ENCODE peak calls at places on chromosomes 6 and 20, in five cellular contexts. Q is psoas muscle, P is stomach, L is thoracic aorta, Y is ascending aorta. N is an unnamed sample. For H3K4me1, the result is how much of the 10 kb centered on the place peaks cover.

GRCh38 chr6:5453531-5453930 is 192.2 kb downstream of the FARS2 start:
- DNase-seq in Q (no peak), P (peak), L (no peak), Y (no peak), N (no peak)

GRCh38 chr6:26044140-26045045 is 42.8 kb upstream of the HFE start:
- DNase-seq in Q (no peak), P (no peak), L (no peak), Y (no peak), N (no peak)

GRCh38 chr20:24376523-24377085 is 92.8 kb upstream of the SYNDIG1 start:
- DNase-seq in Q (no peak), P (no peak), L (no peak), Y (peak), N (no peak)

GRCh38 chr20:31594002-31594557 is 11.0 kb upstream of the ID1 start:
- DNase-seq in Q (no peak), P (no peak), L (no peak), Y (no peak), N (no peak)

GRCh38 chr20:11919046-11919445 is 1.4 kb downstream of the BTBD3 start:
- DNase-seq in Q (no peak), P (peak), L (no peak), Y (no peak), N (no peak)

GRCh38 chr6:5294392-5295211 is 33.3 kb downstream of the FARS2 start:
- DNase-seq in Q (no peak), P (no peak), L (no peak), Y (no peak), N (no peak)

GRCh38 chr6:167915139-167915538 is 82.3 kb upstream of the KIF25 start:
- DNase-seq in Q (no peak), P (no peak), L (no peak), Y (no peak), N (no peak)

GRCh38 chr20:17612287-17612974 is 42.6 kb downstream of the DSTN start:
- DNase-seq in Q (no peak), P (no peak), L (no peak), Y (peak), N (peak)

GRCh38 chr6:20034408-20034769 is 177.9 kb downstream of the MBOAT1 start:
- DNase-seq in Q (no peak), P (no peak), L (no peak), Y (no peak), N (no peak)

GRCh38 chr20:22601361-22602141 is 17.2 kb upstream of the FOXA2 start:
- DNase-seq in Q (no peak), P (peak), L (no peak), Y (no peak), N (no peak)

GRCh38 chr6:166526937-166527336 is 59.5 kb downstream of the RAMACL start:
- DNase-seq in Q (no peak), P (no peak), L (no peak), Y (no peak), N (no peak)

GRCh38 chr6:40163924-40164323 is 229.7 kb upstream of the MOCS1 start:
- DNase-seq in Q (no peak), P (no peak), L (no peak), Y (no peak), N (no peak)

GRCh38 chr6:5671162-5671561 is 335.6 kb downstream of the NRN1 start:
- DNase-seq in Q (no peak), P (no peak), L (no peak), Y (no peak), N (no peak)

GRCh38 chr6:78530208-78530607 is 337.1 kb upstream of the IRAK1BP1 start:
- DNase-seq in Q (no peak), P (no peak), L (no peak), Y (no peak), N (no peak)

GRCh38 chr6:13615802-13616140 is 636 bp downstream of the NOL7 start:
- DNase-seq in Q (peak), P (peak), L (no peak), Y (peak), N (peak)

GRCh38 chr6:138250513-138251247 is 32.4 kb upstream of the PBOV1 start:
- DNase-seq in Q (peak), P (peak), L (peak), Y (peak), N (no peak)

GRCh38 chr20:25695532-25696383 is 895 bp downstream of the ZNF337 start:
- DNase-seq in Q (no peak), P (no peak), L (no peak), Y (no peak), N (no peak)

GRCh38 chr20:31869942-31870702 is at the start of the genes DUSP15 and TTLL9:
- DNase-seq in Q (no peak), P (peak), L (no peak), Y (peak), N (peak)

GRCh38 chr6:62764841-62765240 is 446.4 kb upstream of the FKBP1C start:
- DNase-seq in Q (no peak), P (no peak), L (no peak), Y (no peak), N (no peak)

GRCh38 chr6:31799781-31800180 is 4.2 kb upstream of the VARS1 start:
- DNase-seq in Q (no peak), P (no peak), L (no peak), Y (peak), N (no peak)

GRCh38 chr6:20569000-20569610 is 34.8 kb downstream of the CDKAL1 start:
- DNase-seq in Q (no peak), P (no peak), L (no peak), Y (no peak), N (no peak)

GRCh38 chr6:134058622-134059366 is 6.4 kb upstream of the SLC2A12 start:
- DNase-seq in Q (no peak), P (no peak), L (no peak), Y (no peak), N (no peak)

GRCh38 chr20:835220-836045 is 1.9 kb downstream of the FAM110A start:
- DNase-seq in Q (peak), P (peak), L (no peak), Y (no peak), N (no peak)

GRCh38 chr20:24235224-24235735 is 234.1 kb upstream of the SYNDIG1 start:
- DNase-seq in Q (no peak), P (no peak), L (no peak), Y (no peak), N (no peak)

GRCh38 chr20:24690408-24690807 is 221.0 kb downstream of the SYNDIG1 start:
- DNase-seq in Q (no peak), P (no peak), L (no peak), Y (no peak), N (no peak)

GRCh38 chr6:48117246-48117645 is 6.2 kb upstream of the PTCHD4 start:
- DNase-seq in Q (no peak), P (no peak), L (no peak), Y (no peak), N (no peak)

GRCh38 chr6:8157839-8158238 is 55.5 kb upstream of the EEF1E1 start:
- DNase-seq in Q (no peak), P (no peak), L (no peak), Y (no peak), N (no peak)

GRCh38 chr6:40545954-40546353 is 41.2 kb downstream of the LRFN2 start:
- DNase-seq in Q (no peak), P (no peak), L (no peak), Y (no peak), N (no peak)

GRCh38 chr6:139290787-139291294 is 957 bp downstream of the TXLNB start:
- DNase-seq in Q (no peak), P (no peak), L (no peak), Y (no peak), N (peak)

GRCh38 chr6:122736166-122736565 is 43.4 kb upstream of the FABP7 start:
- DNase-seq in Q (no peak), P (no peak), L (no peak), Y (no peak), N (no peak)

GRCh38 chr6:130063806-130064205 is 45.4 kb downstream of the L3MBTL3 start:
- DNase-seq in Q (no peak), P (no peak), L (no peak), Y (no peak), N (no peak)

GRCh38 chr6:13624871-13625288 is 9.7 kb downstream of the NOL7 start:
- DNase-seq in Q (no peak), P (no peak), L (no peak), Y (no peak), N (no peak)

GRCh38 chr20:24612799-24613775 is 143.7 kb downstream of the SYNDIG1 start:
- DNase-seq in Q (no peak), P (no peak), L (no peak), Y (no peak), N (no peak)

GRCh38 chr6:19013011-19013410 is 625.9 kb downstream of the RNF144B start:
- DNase-seq in Q (no peak), P (no peak), L (no peak), Y (no peak), N (no peak)

GRCh38 chr20:32285621-32286334 is 8.3 kb downstream of the KIF3B start:
- DNase-seq in Q (no peak), P (no peak), L (no peak), Y (no peak), N (no peak)

GRCh38 chr6:169425628-169426370 is 172.2 kb upstream of the THBS2 start:
- DNase-seq in Q (no peak), P (no peak), L (no peak), Y (no peak), N (no peak)

GRCh38 chr6:31004285-31004684 is 6.0 kb upstream of the MUC22 start:
- DNase-seq in Q (no peak), P (no peak), L (no peak), Y (no peak), N (no peak)

GRCh38 chr6:139514819-139515218 is 140.4 kb upstream of the CITED2 start:
- DNase-seq in Q (no peak), P (no peak), L (no peak), Y (no peak), N (no peak)

GRCh38 chr20:46674253-46675083 is 14.8 kb downstream of the TP53RK start:
- DNase-seq in Q (no peak), P (no peak), L (no peak), Y (no peak), N (no peak)

GRCh38 chr20:33666293-33667244 is at the start of gene ACTL10:
- DNase-seq in Q (peak), P (peak), L (peak), Y (peak), N (peak)
- TF ChIP-seq CTCF in Q (peak), P (peak), L (peak), Y (no peak), N (peak)

DNA sequence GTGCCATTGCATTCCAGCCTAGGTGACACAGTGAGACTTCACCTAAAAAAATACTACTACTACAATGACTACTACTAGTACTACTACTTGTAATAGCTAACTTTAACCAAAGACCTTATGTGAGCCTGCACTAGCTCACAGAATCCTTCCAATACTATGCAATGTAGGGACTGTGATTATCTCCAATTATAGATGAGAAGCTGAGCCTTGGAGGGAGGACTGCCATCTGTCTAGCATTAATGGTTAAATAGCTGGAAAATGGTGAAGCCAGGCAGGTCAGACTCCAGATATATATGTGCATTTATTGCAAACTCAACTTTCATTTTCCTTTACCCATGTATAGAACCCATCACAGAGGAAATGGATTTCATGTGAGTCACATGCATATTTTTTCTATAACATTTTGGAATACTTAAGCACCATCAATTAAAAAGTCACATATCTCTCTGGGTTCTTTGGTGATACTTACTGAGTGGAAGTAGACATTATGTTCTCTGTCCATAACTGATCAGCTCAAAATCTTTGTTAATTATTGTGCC is 229.9 kb downstream of the BCAS1 start:
- DNase-seq in Q (no peak), P (no peak), L (no peak), Y (no peak), N (no peak)
- H3K4me1 ChIP-seq in Q (under half), P (under half), L (under half), Y (under half), N (under half)

DNA sequence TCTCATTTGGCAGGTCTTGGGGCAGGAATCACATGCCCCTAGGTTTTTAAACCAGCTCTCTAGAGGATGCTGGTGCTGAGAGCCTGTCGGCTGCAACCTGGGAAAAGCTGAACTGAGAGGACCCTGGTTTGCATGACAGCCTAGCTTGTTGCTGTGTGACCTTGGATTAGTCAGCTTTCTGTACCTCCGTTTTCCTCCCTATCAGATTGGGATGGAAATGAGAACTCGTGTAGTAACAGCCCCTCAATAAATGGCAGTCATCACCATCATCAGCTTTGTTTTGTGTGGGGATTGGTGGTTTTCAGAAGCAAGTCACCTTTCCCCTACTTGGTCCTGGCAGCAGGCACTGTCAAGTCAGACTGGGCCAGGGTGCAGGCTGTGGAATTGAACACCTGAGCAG is 75.2 kb upstream of the MYL9 start:
- DNase-seq in Q (no peak), P (no peak), L (no peak), Y (no peak), N (no peak)
- H3K27ac ChIP-seq in Q (peak), P (peak), L (peak), Y (peak), N (peak)

GRCh38 chr6:108497883-108498282 is 62.8 kb upstream of the FOXO3 start:
- DNase-seq in Q (no peak), P (no peak), L (no peak), Y (no peak), N (no peak)
- TF ChIP-seq CTCF in Q (no peak), P (no peak), L (no peak), Y (no peak), N (no peak)

GRCh38 chr6:2940010-2940850 is 31.1 kb downstream of the SERPINB6 start:
- DNase-seq in Q (no peak), P (peak), L (no peak), Y (peak), N (no peak)

GRCh38 chr6:2938632-2939083 is 32.7 kb downstream of the SERPINB6 start:
- DNase-seq in Q (no peak), P (peak), L (no peak), Y (peak), N (no peak)

GRCh38 chr6:2942916-2943563 is 28.3 kb downstream of the SERPINB6 start:
- DNase-seq in Q (no peak), P (peak), L (no peak), Y (peak), N (no peak)

GRCh38 chr6:2939315-2940009 is 31.9 kb downstream of the SERPINB6 start:
- DNase-seq in Q (no peak), P (peak), L (no peak), Y (peak), N (no peak)

DNA sequence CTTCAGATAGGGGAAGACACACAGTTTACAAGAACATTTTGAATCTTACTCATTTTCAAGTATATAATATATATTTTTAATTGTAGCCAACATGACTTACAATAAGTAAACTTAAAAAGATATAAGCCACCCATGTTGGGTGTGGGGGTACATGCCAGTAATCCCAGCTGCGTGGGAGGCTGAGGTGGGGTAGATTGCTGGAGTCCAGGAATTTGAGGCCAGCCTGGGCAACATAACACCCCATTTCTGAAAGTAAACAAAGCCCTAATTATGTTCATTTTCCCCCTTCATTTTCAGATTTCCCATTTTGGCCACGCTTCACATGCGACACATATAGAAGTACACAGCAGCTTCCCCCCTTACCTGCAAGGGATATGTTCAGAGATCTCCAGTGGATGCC is 30.5 kb downstream of the SERPINB6 start:
- DNase-seq in Q (no peak), P (no peak), L (no peak), Y (peak), N (no peak)
- H3K4me1 ChIP-seq in Q (under half), P (under half), L (under half), Y (under half), N (under half)

DNA sequence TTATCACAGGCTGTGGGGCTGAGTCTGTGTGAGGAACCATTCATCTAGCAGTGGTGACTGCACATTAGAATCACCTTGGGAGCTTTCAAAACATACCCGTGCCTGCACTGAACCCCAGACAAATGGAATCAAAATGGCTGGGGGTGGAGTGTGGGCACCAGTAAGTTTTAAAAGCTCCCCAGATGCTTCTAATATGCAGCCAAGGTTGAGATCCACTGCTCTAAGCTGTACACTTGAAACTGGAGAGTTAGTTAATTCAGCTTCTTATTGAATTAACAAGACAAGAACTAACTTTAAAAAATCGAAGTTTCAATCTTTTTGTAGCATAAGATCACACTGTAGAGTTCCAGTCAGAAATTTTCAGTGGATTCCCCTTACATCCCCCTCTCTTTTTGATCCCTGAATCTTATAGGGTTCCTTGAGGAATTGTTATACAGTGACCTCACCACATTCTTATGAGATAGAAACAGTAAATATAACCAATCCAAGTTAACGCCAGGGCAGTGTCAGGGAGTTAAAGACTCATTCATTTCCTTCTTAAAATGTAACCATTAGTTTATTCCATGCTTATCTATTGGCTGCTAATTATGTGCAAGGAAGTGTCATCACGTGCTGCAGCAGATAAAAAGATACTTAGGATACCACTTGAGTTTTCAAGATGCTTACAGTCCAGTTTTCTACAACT is 29.9 kb upstream of the GMDS start:
- DNase-seq in Q (no peak), P (no peak), L (no peak), Y (no peak), N (no peak)
- H3K27ac ChIP-seq in Q (no peak), P (no peak), L (peak), Y (peak), N (no peak)